ENCODE peak calls at places on chromosomes 2 and 18, in five cellular contexts. H, D, V, M and W are unnamed samples.

GRCh38 chr2:113233593-113234550 is 44.8 kb downstream of the PAX8 start:
- DNase-seq in H (no peak), D (peak; percentile 88), V (no peak), M (peak; percentile 29), W (no peak)

GRCh38 chr2:101574622-101575021 is 99.7 kb upstream of the RFX8 start:
- DNase-seq in H (no peak), V (no peak), M (no peak), D (no peak), W (no peak)

GRCh38 chr18:63492851-63493250 is 16.1 kb downstream of the SERPINB5 start:
- DNase-seq in V (no peak), M (peak; percentile 26), H (no peak), D (no peak), W (no peak)

GRCh38 chr2:222862068-222862914 is 1.5 kb downstream of the ACSL3 start:
- DNase-seq in D (no peak), H (no peak), M (peak; percentile 53), V (no peak), W (no peak)

GRCh38 chr2:103784271-103784670 is 1022.4 kb downstream of the TMEM182 start:
- DNase-seq in H (no peak), M (no peak), D (peak; percentile 34), V (no peak), W (no peak)

GRCh38 chr2:7031424-7032245 is 114.4 kb downstream of the RNF144A start:
- DNase-seq in M (no peak), D (peak; percentile 58), H (no peak), V (no peak), W (no peak)

GRCh38 chr2:149175956-149176355 is 137.5 kb downstream of the LYPD6B start:
- DNase-seq in M (peak; percentile 55), H (no peak), V (no peak), D (no peak), W (no peak)

GRCh38 chr2:221501210-221501882 is 70.8 kb downstream of the EPHA4 start:
- DNase-seq in M (peak; percentile 73), V (no peak), D (no peak), H (no peak), W (no peak)

GRCh38 chr2:146602383-146602782 is 1242.4 kb upstream of the ACVR2A start:
- DNase-seq in D (no peak), H (no peak), M (peak; percentile 37), V (no peak), W (no peak)

GRCh38 chr2:70280242-70280798 is 13.2 kb downstream of the SNRPG start:
- DNase-seq in H (no peak), V (no peak), D (no peak), M (no peak), W (no peak)

GRCh38 chr2:12990523-12990922 is 273.8 kb downstream of the TRIB2 start:
- DNase-seq in D (no peak), M (no peak), V (no peak), H (no peak), W (no peak)

GRCh38 chr2:238820909-238821308 is 27.0 kb upstream of the TWIST2 start:
- DNase-seq in H (no peak), D (no peak), M (peak; percentile 72), V (no peak), W (no peak)

GRCh38 chr18:26696318-26696717 is 148.0 kb upstream of the KCTD1 start:
- DNase-seq in H (no peak), M (no peak), D (no peak), V (no peak), W (no peak)

GRCh38 chr18:74524097-74524496 is 10.2 kb upstream of the CNDP1 start:
- DNase-seq in V (no peak), H (no peak), D (peak; percentile 23), M (no peak), W (no peak)

GRCh38 chr2:20534913-20535801 is 88.3 kb downstream of the RHOB start:
- DNase-seq in D (no peak), V (no peak), H (peak; percentile 53), M (no peak), W (no peak)

GRCh38 chr2:88071365-88071764 is 3.7 kb downstream of the SMYD1 start:
- DNase-seq in M (no peak), H (no peak), V (no peak), D (no peak), W (no peak)

GRCh38 chr18:45081579-45082181 is 401.0 kb downstream of the SETBP1 start:
- DNase-seq in M (no peak), V (no peak), D (peak; percentile 25), H (no peak), W (no peak)

GRCh38 chr2:43178602-43179542 is 47.5 kb downstream of the ZFP36L2 start:
- DNase-seq in V (no peak), M (peak; percentile 91), H (peak; percentile 71), D (peak; percentile 86), W (no peak)

GRCh38 chr18:13320891-13321425 is 102.4 kb downstream of the LDLRAD4 start:
- DNase-seq in V (no peak), H (no peak), D (no peak), M (no peak), W (no peak)

GRCh38 chr2:101432411-101433181 is 42.3 kb downstream of the RFX8 start:
- DNase-seq in H (no peak), M (peak; percentile 57), D (no peak), V (no peak), W (no peak)

GRCh38 chr2:151757861-151758260 is 23.6 kb upstream of the NEB start:
- DNase-seq in V (no peak), M (no peak), D (peak; percentile 17), H (no peak), W (no peak)

GRCh38 chr18:22930089-22930713 is 2.9 kb upstream of the RBBP8 start:
- DNase-seq in D (peak; percentile 64), M (peak; percentile 61), H (peak; percentile 58), V (peak; percentile 19), W (peak; percentile 22)

GRCh38 chr2:11045294-11045693 is 110.0 kb upstream of the SLC66A3 start:
- DNase-seq in M (no peak), H (no peak), D (no peak), V (no peak), W (no peak)

GRCh38 chr2:18149660-18150246 is 271.3 kb downstream of the KCNS3 start:
- DNase-seq in H (no peak), V (no peak), D (peak; percentile 75), M (peak; percentile 58), W (no peak)

GRCh38 chr18:7616661-7617060 is 49.5 kb downstream of the PTPRM start:
- DNase-seq in M (peak; percentile 83), V (no peak), D (no peak), H (peak; percentile 81), W (no peak)

GRCh38 chr18:23730850-23731249 is 41.6 kb downstream of the LAMA3 start:
- DNase-seq in V (no peak), M (no peak), H (no peak), D (no peak), W (no peak)

GRCh38 chr2:148989882-148990493 is 48.5 kb upstream of the LYPD6B start:
- DNase-seq in V (peak; percentile 49), D (peak; percentile 73), M (peak; percentile 85), H (no peak), W (peak; percentile 19)

GRCh38 chr2:13481201-13481600 is 764.5 kb downstream of the TRIB2 start:
- DNase-seq in H (no peak), V (no peak), M (no peak), D (no peak), W (no peak)

GRCh38 chr2:9141379-9141667 is 65.3 kb upstream of the ASAP2 start:
- DNase-seq in V (no peak), M (no peak), D (no peak), H (no peak), W (no peak)

GRCh38 chr2:173851256-173851655 is 113.9 kb downstream of the SP3 start:
- DNase-seq in M (no peak), V (no peak), D (peak; percentile 85), H (peak; percentile 45), W (no peak)

GRCh38 chr2:36556847-36557246 is 41.1 kb downstream of the FEZ2 start:
- DNase-seq in D (no peak), M (peak; percentile 86), V (no peak), H (no peak), W (no peak)

GRCh38 chr2:43020296-43020695 is 206.1 kb downstream of the ZFP36L2 start:
- DNase-seq in V (no peak), D (no peak), M (no peak), H (no peak), W (no peak)

GRCh38 chr18:10248738-10249137 is 205.7 kb upstream of the APCDD1 start:
- DNase-seq in H (no peak), D (peak; percentile 21), M (no peak), V (no peak), W (no peak)